ENCODE peak calls at places on chromosomes 13 and 19, in nine cellular contexts. L, O, M, Q, G, E, H, W and S are unnamed samples.

GRCh38 chr13:42524487-42525034 is 49.4 kb upstream of the TNFSF11 start:
- DNase-seq in H (no peak), Q (peak; percentile 27), G (no peak), E (no peak), W (no peak), L (no peak), O (no peak), M (no peak), S (no peak)

GRCh38 chr19:19106061-19106551 is 32.2 kb downstream of the TMEM161A start:
- DNase-seq in L (peak; percentile 73), Q (no peak), G (no peak), E (no peak), M (no peak), W (no peak), H (peak; percentile 39), O (no peak), S (no peak)

GRCh38 chr19:5947435-5947834 is 30.5 kb downstream of the RANBP3 start:
- DNase-seq in O (peak; percentile 68), E (peak; percentile 43), M (no peak), W (no peak), Q (peak; percentile 57), G (peak; percentile 67), L (no peak), H (no peak), S (no peak)

GRCh38 chr13:35927554-35927953 is 203.6 kb downstream of the DCLK1 start:
- DNase-seq in E (peak; percentile 91), M (no peak), O (no peak), H (peak; percentile 20), W (peak; percentile 3), Q (peak; percentile 90), G (peak; percentile 97), L (no peak), S (peak; percentile 15)

GRCh38 chr13:48110132-48110868 is 15.4 kb upstream of the MED4 start:
- DNase-seq in M (no peak), L (no peak), E (peak; percentile 53), W (no peak), Q (no peak), G (no peak), H (no peak), O (no peak), S (no peak)

GRCh38 chr19:38142176-38143035 is 81.6 kb downstream of the DPF1 start:
- DNase-seq in L (peak; percentile 92), E (peak; percentile 41), W (no peak), H (peak; percentile 52), Q (peak; percentile 60), O (peak; percentile 67), G (peak; percentile 28), M (peak; percentile 15), S (peak; percentile 74)

GRCh38 chr19:342801-343421 is 1.7 kb downstream of the MIER2 start:
- DNase-seq in G (peak; percentile 93), Q (peak; percentile 94), L (no peak), W (no peak), O (peak; percentile 73), H (peak; percentile 59), E (peak; percentile 96), M (no peak), S (peak; percentile 49)

GRCh38 chr19:13076787-13077186 is 25.9 kb downstream of the LYL1 start:
- DNase-seq in G (no peak), O (no peak), H (no peak), L (no peak), E (no peak), W (no peak), Q (no peak), M (no peak), S (no peak)

GRCh38 chr19:35346193-35347052 is 1.3 kb upstream of the FFAR1 start:
- DNase-seq in L (no peak), M (peak; percentile 56), O (no peak), W (no peak), H (peak; percentile 42), Q (no peak), G (no peak), E (no peak), S (no peak)

GRCh38 chr19:31315621-31316011 is 33.6 kb downstream of the TSHZ3 start:
- DNase-seq in W (no peak), L (no peak), H (no peak), M (no peak), G (no peak), E (no peak), O (no peak), Q (no peak), S (no peak)

GRCh38 chr13:72180253-72180952 is 313.4 kb upstream of the DACH1 start:
- DNase-seq in W (no peak), Q (peak; percentile 58), O (no peak), M (no peak), H (no peak), E (peak; percentile 92), L (peak; percentile 25), G (peak; percentile 0), S (peak; percentile 1)

GRCh38 chr13:109668433-109669233 is 117.8 kb downstream of the IRS2 start:
- DNase-seq in H (no peak), Q (no peak), L (no peak), O (no peak), M (no peak), W (no peak), G (no peak), E (no peak), S (no peak)

GRCh38 chr19:12842511-12842910 is 4.2 kb downstream of the MAST1 start:
- DNase-seq in O (no peak), L (no peak), W (no peak), G (no peak), H (no peak), E (no peak), Q (no peak), M (no peak), S (no peak)

GRCh38 chr13:76754414-76754813 is 131.8 kb downstream of the KCTD12 start:
- DNase-seq in W (no peak), M (no peak), E (peak; percentile 40), Q (peak; percentile 72), G (peak; percentile 60), L (no peak), H (no peak), O (no peak), S (peak; percentile 21)

GRCh38 chr13:97386832-97387486 is 47.0 kb upstream of the RAP2A start:
- DNase-seq in M (no peak), H (no peak), E (peak; percentile 5), Q (no peak), L (no peak), O (no peak), G (no peak), W (no peak), S (no peak)

DNA sequence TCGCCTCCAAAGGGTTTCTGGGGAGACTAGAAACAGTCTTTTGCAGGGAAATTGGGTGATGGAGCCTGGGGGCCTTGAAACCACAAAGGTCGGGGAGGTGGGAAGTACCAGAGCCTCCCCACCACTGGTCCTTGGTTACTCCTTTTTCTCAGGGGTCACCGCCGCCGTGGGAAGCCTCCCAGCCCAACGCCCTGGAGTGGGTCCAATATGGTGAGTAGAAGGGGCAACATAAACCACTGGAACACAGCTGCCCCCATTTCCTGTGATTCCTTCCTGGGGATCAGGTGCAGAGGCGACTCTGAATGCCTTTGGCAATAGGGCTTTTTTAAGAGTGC is 5.8 kb downstream of the PGLYRP1 start:
- DNase-seq in L (no peak), M (no peak), G (no peak), E (no peak), Q (no peak), W (no peak), O (no peak), H (no peak), S (no peak)
- TF ChIP-seq CTCF in L (no peak), M (peak; percentile 64), G (no peak), E (no peak), Q (no peak), W (peak; percentile 22), O (no peak), H (no peak), S (peak; percentile 48)

GRCh38 chr13:52837850-52838249 is 10.6 kb downstream of the PCDH8 start:
- DNase-seq in O (no peak), Q (no peak), W (no peak), L (no peak), M (no peak), E (no peak), G (no peak), H (no peak), S (no peak)

GRCh38 chr13:52832268-52832667 is 16.2 kb downstream of the PCDH8 start:
- DNase-seq in W (no peak), G (no peak), L (no peak), E (no peak), H (no peak), Q (no peak), O (no peak), M (no peak), S (no peak)

GRCh38 chr13:52830946-52831345 is 17.5 kb downstream of the PCDH8 start:
- DNase-seq in O (no peak), Q (peak; percentile 26), G (peak; percentile 34), E (peak; percentile 52), W (no peak), L (no peak), H (no peak), M (no peak), S (peak; percentile 42)

GRCh38 chr13:52835071-52835793 is 13.2 kb downstream of the PCDH8 start:
- DNase-seq in G (no peak), M (no peak), Q (no peak), W (no peak), H (no peak), O (no peak), L (no peak), E (no peak), S (no peak)

GRCh38 chr13:52833261-52833660 is 15.2 kb downstream of the PCDH8 start:
- DNase-seq in E (no peak), Q (no peak), O (no peak), G (no peak), M (no peak), W (no peak), L (no peak), H (no peak), S (no peak)
- H3K27ac ChIP-seq in E (no peak overlapping the region), Q (no peak overlapping the region), O (no peak overlapping the region), G (no peak overlapping the region), M (no peak overlapping the region), W (no peak overlapping the region), L (no peak overlapping the region), H (no peak overlapping the region), S (no peak overlapping the region)

GRCh38 chr13:59182241-59182640 is 981.5 kb downstream of the DIAPH3 start:
- DNase-seq in O (no peak), M (no peak), L (no peak), G (no peak), Q (no peak), E (no peak), H (no peak), W (no peak), S (no peak)

GRCh38 chr13:59178344-59178743 is 985.4 kb downstream of the DIAPH3 start:
- DNase-seq in Q (peak; percentile 4), L (peak; percentile 44), W (no peak), G (peak; percentile 3), H (no peak), M (no peak), E (no peak), O (no peak), S (no peak)

GRCh38 chr13:59172076-59172475 is 991.7 kb downstream of the DIAPH3 start:
- DNase-seq in O (no peak), M (no peak), Q (no peak), E (no peak), H (no peak), W (no peak), G (no peak), L (no peak), S (no peak)

GRCh38 chr13:59176775-59177174 is 987.0 kb downstream of the DIAPH3 start:
- DNase-seq in L (peak; percentile 50), M (no peak), O (no peak), H (no peak), W (no peak), G (no peak), E (no peak), Q (no peak), S (no peak)
- TF ChIP-seq CTCF in L (peak; percentile 56), M (no peak), O (no peak), H (no peak), W (no peak), G (peak; percentile 7), E (peak; percentile 5), Q (peak; percentile 35), S (no peak)

GRCh38 chr13:27258637-27259377 is 7.4 kb downstream of the RPL21 start:
- DNase-seq in L (no peak), O (no peak), E (no peak), Q (no peak), H (no peak), W (no peak), G (no peak), M (no peak), S (no peak)
- H3K27ac ChIP-seq in L (peak overlapping the region; percentile 89), O (peak overlapping the region; percentile 24), E (no peak overlapping the region), Q (no peak overlapping the region), H (no peak overlapping the region), W (no peak overlapping the region), G (no peak overlapping the region), M (no peak overlapping the region), S (no peak overlapping the region)